ENCODE peak calls at places on chromosomes 4 and X, in six cellular contexts. O is IMR-90, Y is mammary epithelial cell, L is PC-3, V is SK-N-SH, G is PC-9. U is an unnamed sample. For H4K20me1, the result is how much of the 10 kb centered on the place peaks cover.

GRCh38 chr4:183098080-183098722 is 856 bp upstream of the WWC2 start:
- DNase-seq in O (peak), Y (no peak), L (peak), V (peak), G (peak), U (no peak)

GRCh38 chrX:134174859-134175258 is 62.1 kb upstream of the CCDC160 start:
- DNase-seq in O (no peak), Y (no peak), L (no peak), V (no peak), G (no peak), U (no peak)

GRCh38 chr4:182578402-182578801 is 335.2 kb downstream of the TENM3 start:
- DNase-seq in O (peak), Y (peak), L (peak), V (no peak), G (no peak), U (no peak)

GRCh38 chr4:7523526-7523925 is 88.8 kb upstream of the PSAPL1 start:
- DNase-seq in O (no peak), Y (no peak), L (no peak), V (no peak), G (no peak), U (no peak)

GRCh38 chr4:110183643-110184042 is 14.8 kb downstream of the ELOVL6 start:
- DNase-seq in O (no peak), Y (no peak), L (no peak), V (no peak), G (no peak), U (no peak)

GRCh38 chr4:5572114-5572513 is 136.2 kb downstream of the EVC2 start:
- DNase-seq in O (no peak), Y (peak), L (peak), V (no peak), G (no peak), U (no peak)

GRCh38 chrX:142804085-142804484 is 221.6 kb upstream of the SPANXN4 start:
- DNase-seq in O (no peak), Y (no peak), L (peak), V (peak), G (peak), U (no peak)

GRCh38 chr4:73593631-73594241 is 26.5 kb downstream of the RASSF6 start:
- DNase-seq in O (peak), Y (no peak), L (peak), V (no peak), G (no peak), U (peak)

GRCh38 chr4:137663376-137664054 is 131.2 kb upstream of the PCDH18 start:
- DNase-seq in O (no peak), Y (no peak), L (no peak), V (no peak), G (no peak), U (no peak)

GRCh38 chrX:148530464-148531077 is 30.2 kb downstream of the AFF2 start:
- DNase-seq in O (peak), Y (no peak), L (peak), V (no peak), G (no peak), U (peak)

GRCh38 chr4:25029479-25030282 is 1.1 kb downstream of the LGI2 start:
- DNase-seq in O (no peak), Y (no peak), L (no peak), V (peak), G (no peak), U (no peak)
- H3K4me2 ChIP-seq in O (no peak), Y (no peak), L (peak), V (peak), G (no peak), U (no peak)

GRCh38 chrX:153610834-153611209 is 11.9 kb upstream of the CCNQ start:
- DNase-seq in O (no peak), Y (no peak), L (no peak), V (no peak), G (no peak), U (no peak)
- H2AFZ ChIP-seq in O (no peak), Y (no peak), L (no peak), V (no peak), G (no peak), U (no peak)

GRCh38 chrX:139844884-139845283 is 88.0 kb downstream of the ATP11C start:
- DNase-seq in O (no peak), Y (no peak), L (no peak), V (no peak), G (no peak), U (peak)
- H4K20me1 ChIP-seq in O (under half), Y (under half), L (under half), V (under half), G (under half), U (under half)

DNA sequence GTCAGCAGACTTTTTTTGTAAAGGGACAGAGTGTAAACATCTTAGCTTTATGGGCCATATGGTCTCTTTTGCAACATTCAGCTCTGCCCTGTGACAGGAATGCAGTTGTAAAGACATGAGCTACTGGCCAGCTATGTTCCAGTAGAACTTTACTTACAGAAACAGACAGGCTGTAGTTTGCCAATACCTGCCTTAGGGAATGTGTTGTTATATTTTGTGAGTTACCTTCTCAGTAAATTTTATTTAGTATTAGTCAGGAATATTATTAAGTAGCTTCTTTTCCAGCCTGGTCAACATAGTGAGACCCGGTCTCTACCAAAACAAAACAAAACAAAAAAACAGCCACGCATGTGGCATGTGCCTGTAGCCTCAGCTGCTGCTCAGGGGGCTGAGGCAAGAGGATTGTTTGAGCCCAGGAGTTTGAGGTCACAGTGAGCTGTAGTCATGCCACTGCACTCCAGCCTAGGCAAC is 48.8 kb downstream of the HTT start:
- DNase-seq in O (peak), Y (no peak), L (no peak), V (no peak), G (no peak), U (no peak)
- H3K4me2 ChIP-seq in O (peak), Y (no peak), L (no peak), V (no peak), G (no peak), U (no peak)

DNA sequence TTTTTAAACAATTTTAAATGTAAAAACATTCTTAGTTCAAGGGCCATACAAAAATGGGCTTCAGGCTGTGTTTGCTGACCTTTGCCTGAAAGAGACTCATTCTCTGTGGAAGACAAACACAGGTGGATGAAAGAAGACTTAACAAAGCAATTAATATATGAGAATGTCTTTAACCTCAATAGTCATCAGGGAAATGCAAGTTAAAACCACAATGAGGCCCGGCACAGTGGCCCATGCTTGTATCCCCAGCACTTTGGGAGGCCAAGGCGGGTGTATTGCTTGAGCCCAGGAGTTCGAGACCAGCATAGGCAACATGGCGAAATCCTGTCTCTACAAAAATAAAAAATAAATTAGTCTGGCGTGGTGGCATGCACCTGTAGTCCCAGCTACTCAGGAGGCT is 7.1 kb upstream of the SMARCA1 start:
- DNase-seq in O (no peak), Y (no peak), L (no peak), V (no peak), G (no peak), U (no peak)
- H2AFZ ChIP-seq in O (no peak), Y (no peak), L (no peak), V (no peak), G (no peak), U (no peak)

GRCh38 chr4:40204507-40205258 is 7.9 kb downstream of the RHOH start:
- DNase-seq in O (no peak), Y (no peak), L (no peak), V (no peak), G (no peak), U (peak)

GRCh38 chr4:40209401-40209800 is 12.6 kb downstream of the RHOH start:
- DNase-seq in O (no peak), Y (no peak), L (no peak), V (no peak), G (no peak), U (no peak)

GRCh38 chr4:40202474-40202873 is 5.6 kb downstream of the RHOH start:
- DNase-seq in O (no peak), Y (no peak), L (no peak), V (no peak), G (no peak), U (peak)

GRCh38 chr4:40205259-40206198 is 8.7 kb downstream of the RHOH start:
- DNase-seq in O (no peak), Y (no peak), L (no peak), V (no peak), G (no peak), U (peak)

DNA sequence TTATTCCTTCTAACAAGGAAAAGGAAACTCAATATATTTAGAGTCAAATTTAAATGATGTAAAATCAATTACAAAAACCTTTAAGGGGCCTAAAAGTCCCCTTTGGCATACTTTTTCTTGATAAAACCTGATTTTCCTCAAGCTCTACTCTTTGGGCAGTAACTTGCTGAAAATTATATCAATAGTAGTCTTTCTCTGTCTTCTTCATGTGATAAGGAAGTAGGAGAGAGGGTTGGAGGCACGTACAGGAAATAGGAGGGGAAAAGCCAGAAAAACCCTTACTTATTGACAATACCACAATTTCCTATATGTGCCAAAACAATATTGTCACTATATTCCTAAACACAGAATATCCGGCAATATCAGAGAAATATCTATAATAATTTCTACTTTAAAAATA is 9.6 kb downstream of the RHOH start:
- DNase-seq in O (no peak), Y (no peak), L (no peak), V (no peak), G (no peak), U (no peak)
- H4K20me1 ChIP-seq in O (under half), Y (under half), L (under half), V (under half), G (under half), U (under half)

GRCh38 chr4:10732235-10732975 is 47.8 kb upstream of the CLNK start:
- DNase-seq in O (no peak), Y (no peak), L (no peak), V (no peak), G (no peak), U (no peak)

GRCh38 chr4:10731162-10731561 is 46.6 kb upstream of the CLNK start:
- DNase-seq in O (no peak), Y (no peak), L (no peak), V (no peak), G (no peak), U (no peak)

GRCh38 chr4:10730590-10730989 is 46.0 kb upstream of the CLNK start:
- DNase-seq in O (no peak), Y (no peak), L (no peak), V (no peak), G (no peak), U (no peak)

GRCh38 chr4:10733016-10733415 is 48.4 kb upstream of the CLNK start:
- DNase-seq in O (no peak), Y (no peak), L (no peak), V (no peak), G (no peak), U (no peak)

GRCh38 chr4:10731690-10732089 is 47.1 kb upstream of the CLNK start:
- DNase-seq in O (no peak), Y (no peak), L (no peak), V (no peak), G (no peak), U (no peak)
- H3K4me2 ChIP-seq in O (no peak), Y (no peak), L (no peak), V (no peak), G (no peak), U (no peak)

GRCh38 chr4:176034936-176035335 is 30.7 kb upstream of the WDR17 start:
- DNase-seq in O (no peak), Y (no peak), L (no peak), V (no peak), G (no peak), U (no peak)

GRCh38 chr4:176036585-176037205 is 28.9 kb upstream of the WDR17 start:
- DNase-seq in O (no peak), Y (no peak), L (no peak), V (no peak), G (no peak), U (no peak)

GRCh38 chr4:176032454-176032853 is 33.2 kb upstream of the WDR17 start:
- DNase-seq in O (no peak), Y (no peak), L (no peak), V (no peak), G (no peak), U (no peak)

GRCh38 chr4:176031927-176032326 is 33.7 kb upstream of the WDR17 start:
- DNase-seq in O (no peak), Y (peak), L (no peak), V (no peak), G (no peak), U (no peak)

DNA sequence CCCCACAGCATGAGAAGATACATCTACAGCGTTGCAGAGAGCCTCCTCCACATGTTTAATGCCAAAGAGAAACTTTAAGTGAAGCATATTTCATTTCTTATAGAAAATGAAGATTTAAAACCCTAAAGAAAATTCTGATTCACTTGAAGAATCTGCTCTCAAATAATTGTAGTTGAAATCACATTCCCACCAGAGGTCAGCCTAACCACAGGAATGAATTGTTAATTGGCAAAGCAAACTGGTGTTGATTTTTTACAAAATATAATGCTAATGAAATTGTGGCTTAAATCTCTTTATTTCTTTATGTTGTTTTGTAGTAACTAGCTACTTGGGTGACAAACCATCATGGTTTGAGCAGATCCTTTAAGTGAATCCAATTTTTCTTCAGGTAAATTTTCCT is 31.1 kb upstream of the WDR17 start:
- DNase-seq in O (peak), Y (peak), L (peak), V (peak), G (no peak), U (peak)
- H2AFZ ChIP-seq in O (no peak), Y (no peak), L (no peak), V (no peak), G (no peak), U (no peak)

U was measured in OCI-LY7.